ENCODE peak calls at places on chromosomes 2 and 18, in six cellular contexts. Q is ovary, F is K562, E is SK-N-SH, Z is stomach, T is sigmoid colon. J is an unnamed sample. For H3K36me3, the result is how much of the 10 kb centered on the place peaks cover.

GRCh38 chr2:96315400-96316071 is 9.6 kb upstream of the ITPRIPL1 start:
- DNase-seq in F (no peak), Q (no peak), E (no peak), Z (no peak), T (no peak), J (no peak)

GRCh38 chr2:201353116-201353515 is 4.0 kb downstream of the FLACC1 start:
- DNase-seq in Z (no peak), T (no peak), Q (no peak), E (no peak), F (no peak), J (no peak)

GRCh38 chr2:157184161-157184910 is 73.2 kb upstream of the GALNT5 start:
- DNase-seq in T (no peak), E (no peak), Z (no peak), F (no peak), Q (no peak), J (no peak)

GRCh38 chr18:394997-395383 is 105.5 kb downstream of the COLEC12 start:
- DNase-seq in Z (no peak), F (no peak), Q (no peak), T (peak), E (no peak), J (no peak)

GRCh38 chr2:226892729-226893128 is 56.9 kb downstream of the RHBDD1 start:
- DNase-seq in Z (no peak), Q (no peak), F (no peak), E (no peak), T (no peak), J (no peak)

GRCh38 chr18:74234326-74235171 is 57.2 kb downstream of the CYB5A start:
- DNase-seq in Z (peak), F (peak), T (peak), E (no peak), Q (no peak), J (no peak)

GRCh38 chr18:78319264-78319663 is 660.4 kb upstream of the SALL3 start:
- DNase-seq in Z (no peak), T (no peak), F (no peak), Q (no peak), E (no peak), J (no peak)

GRCh38 chr2:97740590-97741182 is 27.3 kb downstream of the ZAP70 start:
- DNase-seq in F (peak), Z (peak), E (peak), Q (no peak), T (no peak), J (no peak)

GRCh38 chr2:127498386-127498785 is 27.9 kb downstream of the IWS1 start:
- DNase-seq in E (no peak), F (no peak), Z (no peak), Q (no peak), T (no peak), J (no peak)

GRCh38 chr2:174334781-174335604 is at the start of gene SP9:
- DNase-seq in T (no peak), Z (no peak), Q (no peak), E (peak), F (peak), J (no peak)

GRCh38 chr2:73907840-73908452 is 15.1 kb downstream of the ACTG2 start:
- DNase-seq in T (peak), F (peak), Z (no peak), Q (no peak), E (no peak), J (no peak)

DNA sequence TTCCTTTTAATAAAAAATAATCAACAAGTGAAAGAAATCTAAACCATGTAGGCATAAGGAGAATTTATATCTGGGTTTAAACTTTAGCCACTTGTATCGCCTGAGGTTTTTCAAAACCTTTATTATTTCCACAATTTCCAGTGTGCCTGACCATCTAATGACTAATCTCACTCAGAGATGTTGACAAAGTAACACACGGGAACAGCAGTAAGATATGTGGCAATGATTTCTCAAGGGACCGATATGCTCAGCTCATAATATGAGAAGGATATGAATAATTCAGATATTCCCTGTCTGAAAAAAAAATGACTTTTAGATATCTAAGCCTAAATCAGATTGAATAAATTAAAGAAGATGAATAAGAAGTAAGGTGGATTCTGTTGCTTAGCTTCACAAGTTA is 43.5 kb downstream of the TMEM163 start:
- DNase-seq in E (no peak), F (no peak), Q (no peak), Z (no peak), T (no peak), J (no peak)
- H3K36me3 ChIP-seq in E (under half), F (under half), Q (under half), Z (under half), T (under half), J (under half)

GRCh38 chr2:890791-891190 is 59.9 kb upstream of the SNTG2 start:
- DNase-seq in T (no peak), Q (no peak), Z (no peak), F (no peak), E (no peak), J (no peak)
- TF ChIP-seq EP300 in T (no peak), Q (no peak), Z (no peak), F (no peak), E (no peak), J (no peak)

GRCh38 chr2:121431214-121431613 is 99.5 kb upstream of the RNU4ATAC start:
- DNase-seq in E (no peak), Z (no peak), T (no peak), F (no peak), Q (no peak), J (no peak)

GRCh38 chr2:121429927-121430511 is 100.7 kb upstream of the RNU4ATAC start:
- DNase-seq in Q (no peak), E (no peak), F (no peak), T (no peak), Z (no peak), J (no peak)

GRCh38 chr2:121427187-121427689 is 103.4 kb upstream of the RNU4ATAC start:
- DNase-seq in F (no peak), Q (no peak), T (no peak), E (no peak), Z (no peak), J (peak)

GRCh38 chr2:121429119-121429903 is 101.4 kb upstream of the RNU4ATAC start:
- DNase-seq in F (no peak), Q (no peak), Z (no peak), T (no peak), E (no peak), J (no peak)
- H3K36me3 ChIP-seq in F (under half), Q (under half), Z (half or more), T (under half), E (half or more), J (under half)

GRCh38 chr18:62716679-62717058 is 1.3 kb downstream of the PHLPP1 start:
- DNase-seq in F (peak), T (peak), Z (peak), E (peak), Q (peak), J (no peak)

GRCh38 chr18:62713651-62714247 is 1.6 kb upstream of the PHLPP1 start:
- DNase-seq in E (no peak), Z (no peak), Q (peak), F (no peak), T (no peak), J (no peak)

GRCh38 chr18:62715829-62716678 is 713 bp downstream of the PHLPP1 start:
- DNase-seq in F (peak), T (peak), Z (peak), E (peak), Q (peak), J (no peak)

GRCh38 chr18:62715439-62715792 is at the start of gene PHLPP1:
- DNase-seq in Q (no peak), E (no peak), F (no peak), Z (no peak), T (no peak), J (no peak)

GRCh38 chr18:62714671-62715438 is 486 bp upstream of the PHLPP1 start:
- DNase-seq in E (peak), Q (peak), Z (peak), T (peak), F (peak), J (peak)
- TF ChIP-seq EP300 in E (no peak), Q (no peak), Z (no peak), T (peak), F (no peak), J (peak)

GRCh38 chr2:169620509-169620908 is 36.4 kb downstream of the PPIG start:
- DNase-seq in T (no peak), E (no peak), F (no peak), Z (no peak), Q (no peak), J (no peak)
- H3K36me3 ChIP-seq in T (under half), E (half or more), F (half or more), Z (half or more), Q (under half), J (under half)

GRCh38 chr2:38075436-38076249 is at the start of gene CYP1B1:
- DNase-seq in Z (no peak), F (no peak), T (peak), E (peak), Q (no peak), J (peak)

GRCh38 chr2:38077431-38077769 is 1.4 kb upstream of the CYP1B1 start:
- DNase-seq in E (no peak), Z (no peak), Q (no peak), T (no peak), F (no peak), J (no peak)

GRCh38 chr2:38076250-38076709 is 329 bp upstream of the CYP1B1 start:
- DNase-seq in F (no peak), Z (peak), E (peak), T (peak), Q (peak), J (peak)

GRCh38 chr2:38074775-38075435 is 1.0 kb downstream of the CYP1B1 start:
- DNase-seq in Q (peak), Z (no peak), F (no peak), E (no peak), T (no peak), J (no peak)

GRCh38 chr2:38076710-38077430 is 919 bp upstream of the CYP1B1 start:
- DNase-seq in F (peak), Z (peak), E (peak), T (peak), Q (peak), J (peak)
- TF ChIP-seq EP300 in F (no peak), Z (no peak), E (peak), T (no peak), Q (no peak), J (no peak)

GRCh38 chr2:233834378-233834777 is 20.0 kb downstream of the HJURP start:
- DNase-seq in T (no peak), Z (no peak), E (no peak), F (no peak), Q (no peak), J (no peak)
- H3K36me3 ChIP-seq in T (under half), Z (under half), E (under half), F (half or more), Q (under half), J (under half)

GRCh38 chr18:42745931-42746330 is 369.6 kb downstream of the RIT2 start:
- DNase-seq in E (peak), Z (no peak), T (no peak), Q (no peak), F (no peak), J (no peak)

GRCh38 chr18:42742474-42742873 is 373.0 kb downstream of the RIT2 start:
- DNase-seq in F (no peak), Z (no peak), E (no peak), T (no peak), Q (no peak), J (no peak)

GRCh38 chr18:42745171-42745570 is 370.3 kb downstream of the RIT2 start:
- DNase-seq in E (no peak), Q (no peak), Z (no peak), F (no peak), T (no peak), J (no peak)

GRCh38 chr18:42742976-42743755 is 372.3 kb downstream of the RIT2 start:
- DNase-seq in E (no peak), F (no peak), T (no peak), Q (no peak), Z (no peak), J (no peak)

GRCh38 chr18:42746794-42747193 is 368.7 kb downstream of the RIT2 start:
- DNase-seq in F (no peak), Z (no peak), E (no peak), Q (no peak), T (no peak), J (no peak)
- TF ChIP-seq EP300 in F (no peak), Z (no peak), E (no peak), Q (no peak), T (no peak), J (no peak)

J was measured in tibial nerve.